ENCODE peak calls at places on chromosomes 11 and 22, in nine cellular contexts. N is heart left ventricle, Z is lung, O is psoas muscle, T is Caco-2, L is spleen, C is breast epithelium, E is transverse colon, V is IMR-90. K is an unnamed sample. For H3K36me3, the result is how much of the 10 kb centered on the place peaks cover.

GRCh38 chr22:35628732-35629131 is 11.6 kb upstream of the MB start:
- DNase-seq in N (no peak), Z (no peak), O (no peak), T (no peak), L (no peak), C (no peak), E (no peak), V (no peak), K (no peak)

GRCh38 chr11:62716816-62717215 is 9.3 kb downstream of the GNG3 start:
- DNase-seq in N (no peak), Z (no peak), O (no peak), T (no peak), L (no peak), C (no peak), E (no peak), V (no peak), K (no peak)

GRCh38 chr11:59076876-59077571 is 9.1 kb upstream of the GLYATL1B start:
- DNase-seq in N (no peak), Z (no peak), O (no peak), T (no peak), L (peak), C (no peak), E (no peak), V (no peak), K (no peak)

GRCh38 chr11:46475926-46476545 is 84.5 kb upstream of the CHRM4 start:
- DNase-seq in N (no peak), Z (no peak), O (no peak), T (no peak), L (no peak), C (no peak), E (no peak), V (no peak), K (no peak)

GRCh38 chr11:614583-615452 is 932 bp downstream of the IRF7 start:
- DNase-seq in N (peak), Z (no peak), O (peak), T (no peak), L (peak), C (peak), E (peak), V (no peak), K (no peak)

GRCh38 chr11:102784380-102784779 is 4.0 kb upstream of the MMP10 start:
- DNase-seq in N (no peak), Z (no peak), O (no peak), T (no peak), L (no peak), C (no peak), E (no peak), V (no peak), K (no peak)

GRCh38 chr22:20904008-20904979 is 12.9 kb upstream of the CRKL start:
- DNase-seq in N (no peak), Z (peak), O (no peak), T (no peak), L (no peak), C (no peak), E (no peak), V (peak), K (no peak)

GRCh38 chr11:130212431-130212961 is 52.9 kb downstream of the ST14 start:
- DNase-seq in N (peak), Z (peak), O (no peak), T (peak), L (peak), C (peak), E (peak), V (no peak), K (no peak)

GRCh38 chr11:95788921-95789505 is 569 bp downstream of the FAM76B start:
- DNase-seq in N (no peak), Z (peak), O (no peak), T (peak), L (no peak), C (no peak), E (peak), V (peak), K (peak)

GRCh38 chr22:35102663-35103062 is 36.7 kb downstream of the ISX start:
- DNase-seq in N (no peak), Z (peak), O (no peak), T (peak), L (no peak), C (no peak), E (peak), V (peak), K (no peak)

GRCh38 chr22:32791056-32791455 is 10.4 kb upstream of the TIMP3 start:
- DNase-seq in N (no peak), Z (no peak), O (no peak), T (no peak), L (no peak), C (no peak), E (no peak), V (no peak), K (no peak)

GRCh38 chr11:25711008-25711407 is 620.9 kb upstream of the ANO3 start:
- DNase-seq in N (no peak), Z (no peak), O (no peak), T (no peak), L (no peak), C (no peak), E (no peak), V (no peak), K (no peak)

GRCh38 chr11:118640332-118641154 is 33.1 kb downstream of the PHLDB1 start:
- DNase-seq in N (no peak), Z (no peak), O (no peak), T (no peak), L (no peak), C (no peak), E (no peak), V (no peak), K (no peak)
- H3K36me3 ChIP-seq in N (half or more), Z (under half), O (under half), T (under half), L (under half), C (under half), E (under half), V (half or more), K (half or more)

GRCh38 chr11:79054636-79055035 is 386.2 kb downstream of the TENM4 start:
- DNase-seq in N (no peak), Z (no peak), O (no peak), T (no peak), L (no peak), C (no peak), E (no peak), V (peak), K (no peak)

GRCh38 chr11:79055866-79056632 is 384.8 kb downstream of the TENM4 start:
- DNase-seq in N (no peak), Z (no peak), O (peak), T (no peak), L (no peak), C (peak), E (no peak), V (peak), K (no peak)

GRCh38 chr11:79050784-79051183 is 390.0 kb downstream of the TENM4 start:
- DNase-seq in N (peak), Z (no peak), O (no peak), T (no peak), L (no peak), C (no peak), E (no peak), V (peak), K (no peak)

GRCh38 chr11:79049627-79050238 is 391.1 kb downstream of the TENM4 start:
- DNase-seq in N (no peak), Z (no peak), O (no peak), T (no peak), L (no peak), C (no peak), E (no peak), V (no peak), K (no peak)

GRCh38 chr11:79052539-79052938 is 388.3 kb downstream of the TENM4 start:
- DNase-seq in N (no peak), Z (no peak), O (no peak), T (no peak), L (no peak), C (no peak), E (no peak), V (no peak), K (no peak)
- TF ChIP-seq CTCF in N (peak), Z (no peak), O (no peak), T (peak), L (no peak), C (no peak), E (no peak), V (peak), K (no peak)

DNA sequence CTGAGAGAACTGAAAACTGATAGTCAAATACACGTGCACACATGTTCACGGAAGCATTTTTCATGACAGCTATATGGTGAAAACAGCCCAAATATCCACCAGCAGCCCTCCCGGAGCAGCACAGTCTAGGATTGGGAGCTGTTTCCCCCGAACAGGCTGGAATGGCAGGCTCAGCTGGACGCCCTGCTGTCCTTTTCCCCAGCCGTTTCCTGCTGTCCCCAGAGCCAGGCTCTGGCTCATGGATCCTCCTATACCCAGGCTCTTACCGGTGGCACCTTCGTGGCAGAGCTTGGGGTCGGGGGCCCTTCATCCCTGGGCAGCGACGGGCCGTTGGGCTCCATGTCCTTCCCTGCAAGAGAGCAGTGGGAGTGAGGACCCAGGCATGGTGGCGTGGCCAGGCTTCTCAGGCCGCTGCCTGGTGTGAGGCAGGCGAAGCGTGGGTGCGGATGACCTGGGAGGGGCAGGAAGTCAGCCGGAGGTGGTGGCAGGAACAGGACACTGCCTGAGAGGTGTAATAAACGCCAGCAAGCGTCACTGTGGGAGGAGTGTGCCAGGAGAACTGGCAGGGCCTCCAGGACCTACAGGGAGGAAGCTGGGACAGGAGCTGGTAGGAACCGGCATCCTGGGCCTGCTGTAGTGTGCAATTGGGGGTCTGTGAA is 38.8 kb downstream of the OSBPL5 start:
- DNase-seq in N (peak), Z (peak), O (peak), T (no peak), L (peak), C (peak), E (peak), V (no peak), K (peak)
- H3K36me3 ChIP-seq in N (under half), Z (under half), O (under half), T (under half), L (under half), C (under half), E (under half), V (under half), K (under half)

DNA sequence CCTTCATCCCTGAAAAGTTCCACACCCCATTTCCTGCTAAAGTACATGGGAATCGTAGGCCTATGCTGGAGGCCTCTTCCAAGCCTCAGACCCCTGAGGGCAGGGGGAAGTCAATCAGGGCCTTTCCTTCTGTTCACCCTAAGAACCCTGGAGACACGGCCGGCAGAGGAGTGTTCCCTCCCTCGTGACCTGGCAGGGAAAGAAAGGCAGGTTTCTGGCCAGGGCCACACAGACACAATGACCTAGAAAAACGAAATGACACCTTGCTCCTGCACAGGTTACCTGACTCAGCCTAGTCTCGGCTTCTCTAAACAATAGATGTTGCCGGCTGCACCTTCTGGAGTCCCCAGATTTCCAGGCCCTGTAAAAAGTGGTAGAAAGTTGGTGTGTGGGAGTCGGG is 60.6 kb upstream of the CADM1 start:
- DNase-seq in N (no peak), Z (no peak), O (no peak), T (no peak), L (no peak), C (no peak), E (no peak), V (no peak), K (no peak)
- TF ChIP-seq CTCF in N (no peak), Z (no peak), O (no peak), T (no peak), L (no peak), C (no peak), E (no peak), V (no peak), K (no peak)

GRCh38 chr11:6608726-6609501 is 3.1 kb downstream of the TAF10 start:
- DNase-seq in N (no peak), Z (peak), O (no peak), T (no peak), L (no peak), C (peak), E (no peak), V (no peak), K (no peak)

GRCh38 chr11:6611092-6612007 is 666 bp downstream of the TAF10 start:
- DNase-seq in N (no peak), Z (peak), O (peak), T (no peak), L (peak), C (peak), E (peak), V (peak), K (peak)

GRCh38 chr11:6609502-6610015 is 2.5 kb downstream of the TAF10 start:
- DNase-seq in N (no peak), Z (no peak), O (no peak), T (no peak), L (no peak), C (peak), E (no peak), V (no peak), K (no peak)

GRCh38 chr11:6612008-6612815 is at the start of gene TAF10:
- DNase-seq in N (peak), Z (peak), O (peak), T (peak), L (peak), C (peak), E (peak), V (peak), K (peak)

DNA sequence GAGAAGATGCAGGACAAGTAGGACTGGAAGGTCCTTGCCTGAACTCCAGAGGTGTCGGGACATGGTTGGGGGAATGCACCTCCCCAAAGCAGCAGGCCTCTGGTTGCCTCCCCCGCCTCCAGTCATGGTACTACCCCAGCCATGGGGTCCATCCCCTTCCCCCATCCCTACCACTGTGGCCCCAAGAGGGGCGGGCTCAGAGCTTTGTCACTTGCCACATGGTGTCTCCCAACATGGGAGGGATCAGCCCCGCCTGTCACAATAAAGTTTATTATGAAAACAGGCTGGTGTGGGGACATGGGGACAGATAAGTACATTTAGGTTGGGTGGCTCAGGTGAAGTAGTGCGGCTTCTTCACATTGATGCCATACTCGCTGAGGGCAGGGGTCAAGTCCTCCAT is 1.4 kb downstream of the TAF10 start:
- DNase-seq in N (no peak), Z (no peak), O (no peak), T (no peak), L (peak), C (no peak), E (no peak), V (no peak), K (no peak)
- H3K36me3 ChIP-seq in N (half or more), Z (under half), O (under half), T (under half), L (half or more), C (under half), E (under half), V (half or more), K (under half)

GRCh38 chr22:49689255-49689770 is 138.4 kb downstream of the BRD1 start:
- DNase-seq in N (no peak), Z (no peak), O (no peak), T (no peak), L (no peak), C (no peak), E (no peak), V (no peak), K (no peak)

GRCh38 chr22:49687786-49688515 is 139.7 kb downstream of the BRD1 start:
- DNase-seq in N (no peak), Z (no peak), O (no peak), T (no peak), L (peak), C (no peak), E (no peak), V (no peak), K (peak)

GRCh38 chr22:49689858-49690257 is 137.8 kb downstream of the BRD1 start:
- DNase-seq in N (no peak), Z (no peak), O (no peak), T (no peak), L (no peak), C (no peak), E (no peak), V (no peak), K (no peak)

GRCh38 chr22:49687333-49687732 is 140.3 kb downstream of the BRD1 start:
- DNase-seq in N (no peak), Z (no peak), O (no peak), T (no peak), L (peak), C (no peak), E (no peak), V (no peak), K (peak)

GRCh38 chr22:49688516-49689254 is 139.0 kb downstream of the BRD1 start:
- DNase-seq in N (no peak), Z (no peak), O (no peak), T (no peak), L (no peak), C (no peak), E (no peak), V (no peak), K (no peak)
- TF ChIP-seq CTCF in N (no peak), Z (no peak), O (no peak), T (no peak), L (no peak), C (no peak), E (no peak), V (no peak), K (no peak)

DNA sequence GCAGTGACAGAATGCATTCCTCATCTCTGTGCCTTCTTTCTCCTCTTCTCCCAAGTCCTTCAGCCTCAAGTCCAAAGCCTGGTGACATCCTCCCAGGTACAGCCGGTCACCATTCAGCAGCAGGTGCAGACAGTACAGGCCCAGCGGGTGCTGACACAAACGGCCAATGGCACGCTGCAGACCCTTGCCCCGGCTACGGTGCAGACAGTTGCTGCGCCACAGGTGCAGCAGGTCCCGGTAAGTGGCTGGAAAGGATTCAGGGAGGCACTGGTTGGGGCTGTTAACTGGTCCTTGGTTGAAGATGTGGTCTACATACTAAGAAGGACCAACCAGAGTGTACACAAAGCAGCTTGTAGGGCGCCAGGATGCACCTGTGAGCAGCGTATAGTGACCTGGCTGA is 35.7 kb downstream of the SREBF2 start:
- DNase-seq in N (no peak), Z (no peak), O (no peak), T (no peak), L (no peak), C (no peak), E (no peak), V (no peak), K (no peak)
- H3K36me3 ChIP-seq in N (half or more), Z (under half), O (under half), T (under half), L (half or more), C (under half), E (under half), V (under half), K (under half)

DNA sequence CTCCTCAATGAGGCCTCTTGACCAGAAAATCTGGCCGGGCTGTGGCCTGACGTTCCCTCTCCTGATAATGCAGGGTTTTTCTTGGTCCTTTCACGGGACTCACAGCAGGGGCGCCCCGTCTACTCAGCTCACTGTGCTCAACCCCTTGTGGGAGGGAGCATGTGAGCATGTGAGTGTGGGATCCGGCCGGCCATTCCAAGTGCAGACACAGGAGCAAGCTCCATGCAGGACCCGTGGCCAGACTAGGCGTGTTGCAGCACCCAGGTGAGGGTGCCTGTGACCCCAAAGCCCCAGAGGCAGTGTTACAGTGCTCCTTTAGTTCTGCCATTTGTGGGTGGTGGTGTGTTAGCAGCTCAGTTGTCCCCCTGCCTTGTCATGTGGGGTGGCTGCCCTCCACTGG is 18.0 kb downstream of the DHCR7 start:
- DNase-seq in N (no peak), Z (no peak), O (no peak), T (no peak), L (no peak), C (no peak), E (no peak), V (no peak), K (no peak)
- TF ChIP-seq CTCF in N (no peak), Z (no peak), O (no peak), T (no peak), L (no peak), C (no peak), E (no peak), V (no peak), K (no peak)

K was measured in ascending aorta.